ENCODE peak calls at places on chromosomes 4 and X, in four cellular contexts. One of them, this sample, is unnamed.
A peak's percentile ranks its signal among the peaks of the same experiment; 100 is the strongest.

GRCh38 chr4:123922847-123923246 is 526.3 kb downstream of the SPRY1 start:
- DNase-seq in occipital lobe: no peak
- DNase-seq in EH: peak; percentile 59
- DNase-seq in activated CD4-positive, alpha-beta T cell treated with anti-CD3 and anti-CD28 coated beads, Interleukin-2, amount 50 U/mL, for 24 hours: no peak
- DNase-seq in this sample: no peak

GRCh38 chr4:168666531-168666930 is 169.7 kb downstream of the PALLD start:
- DNase-seq in occipital lobe: no peak
- DNase-seq in activated CD4-positive, alpha-beta T cell treated with anti-CD3 and anti-CD28 coated beads, Interleukin-2, amount 50 U/mL, for 24 hours: no peak
- DNase-seq in EH: peak; percentile 90
- DNase-seq in this sample: no peak

GRCh38 chr4:139528377-139529005 is 27.5 kb downstream of the SETD7 start:
- DNase-seq in EH: peak; percentile 61
- DNase-seq in activated CD4-positive, alpha-beta T cell treated with anti-CD3 and anti-CD28 coated beads, Interleukin-2, amount 50 U/mL, for 24 hours: no peak
- DNase-seq in occipital lobe: no peak
- DNase-seq in this sample: no peak

GRCh38 chr4:16991455-16991854 is 93.0 kb upstream of the LDB2 start:
- DNase-seq in occipital lobe: no peak
- DNase-seq in activated CD4-positive, alpha-beta T cell treated with anti-CD3 and anti-CD28 coated beads, Interleukin-2, amount 50 U/mL, for 24 hours: no peak
- DNase-seq in EH: no peak
- DNase-seq in this sample: no peak

GRCh38 chr4:85724801-85725548 is 250.0 kb downstream of the ARHGAP24 start:
- DNase-seq in EH: no peak
- DNase-seq in occipital lobe: no peak
- DNase-seq in activated CD4-positive, alpha-beta T cell treated with anti-CD3 and anti-CD28 coated beads, Interleukin-2, amount 50 U/mL, for 24 hours: no peak
- DNase-seq in this sample: no peak

GRCh38 chrX:153944800-153945150 is 332 bp upstream of the RENBP start:
- DNase-seq in EH: no peak
- DNase-seq in occipital lobe: no peak
- DNase-seq in activated CD4-positive, alpha-beta T cell treated with anti-CD3 and anti-CD28 coated beads, Interleukin-2, amount 50 U/mL, for 24 hours: no peak
- DNase-seq in this sample: no peak

GRCh38 chr4:47349323-47349722 is 114.2 kb downstream of the COMMD8 start:
- DNase-seq in EH: peak; percentile 90
- DNase-seq in activated CD4-positive, alpha-beta T cell treated with anti-CD3 and anti-CD28 coated beads, Interleukin-2, amount 50 U/mL, for 24 hours: no peak
- DNase-seq in occipital lobe: no peak
- DNase-seq in this sample: no peak

GRCh38 chr4:26896636-26897035 is 36.0 kb downstream of the STIM2 start:
- DNase-seq in occipital lobe: no peak
- DNase-seq in activated CD4-positive, alpha-beta T cell treated with anti-CD3 and anti-CD28 coated beads, Interleukin-2, amount 50 U/mL, for 24 hours: no peak
- DNase-seq in EH: peak; percentile 47
- DNase-seq in this sample: no peak

GRCh38 chrX:107123750-107124149 is 5.1 kb upstream of the RBM41 start:
- DNase-seq in activated CD4-positive, alpha-beta T cell treated with anti-CD3 and anti-CD28 coated beads, Interleukin-2, amount 50 U/mL, for 24 hours: no peak
- DNase-seq in occipital lobe: no peak
- DNase-seq in EH: no peak
- DNase-seq in this sample: no peak

GRCh38 chr4:141705747-141706377 is 69.5 kb downstream of the IL15 start:
- DNase-seq in activated CD4-positive, alpha-beta T cell treated with anti-CD3 and anti-CD28 coated beads, Interleukin-2, amount 50 U/mL, for 24 hours: no peak
- DNase-seq in EH: no peak
- DNase-seq in occipital lobe: no peak
- DNase-seq in this sample: no peak

GRCh38 chr4:23084559-23085248 is 392.0 kb downstream of the GBA3 start:
- DNase-seq in EH: peak; percentile 26
- DNase-seq in activated CD4-positive, alpha-beta T cell treated with anti-CD3 and anti-CD28 coated beads, Interleukin-2, amount 50 U/mL, for 24 hours: no peak
- DNase-seq in occipital lobe: no peak
- DNase-seq in this sample: no peak

GRCh38 chr4:160233141-160233540 is 1130.3 kb downstream of the RAPGEF2 start:
- DNase-seq in occipital lobe: no peak
- DNase-seq in activated CD4-positive, alpha-beta T cell treated with anti-CD3 and anti-CD28 coated beads, Interleukin-2, amount 50 U/mL, for 24 hours: no peak
- DNase-seq in EH: no peak
- DNase-seq in this sample: no peak

GRCh38 chrX:119757979-119758681 is at the start of gene SOWAHD:
- DNase-seq in occipital lobe: no peak
- DNase-seq in activated CD4-positive, alpha-beta T cell treated with anti-CD3 and anti-CD28 coated beads, Interleukin-2, amount 50 U/mL, for 24 hours: no peak
- DNase-seq in EH: peak; percentile 44
- DNase-seq in this sample: peak; percentile 24

GRCh38 chr4:74659576-74660411 is 134.5 kb downstream of the BTC start:
- DNase-seq in EH: peak; percentile 98
- DNase-seq in activated CD4-positive, alpha-beta T cell treated with anti-CD3 and anti-CD28 coated beads, Interleukin-2, amount 50 U/mL, for 24 hours: no peak
- DNase-seq in occipital lobe: no peak
- DNase-seq in this sample: no peak

GRCh38 chrX:110146521-110146920 is 143.6 kb downstream of the TMEM164 start:
- DNase-seq in occipital lobe: no peak
- DNase-seq in activated CD4-positive, alpha-beta T cell treated with anti-CD3 and anti-CD28 coated beads, Interleukin-2, amount 50 U/mL, for 24 hours: peak; percentile 7
- DNase-seq in EH: peak; percentile 55
- DNase-seq in this sample: no peak

GRCh38 chr4:61333490-61333889 is 133.4 kb downstream of the ADGRL3 start:
- DNase-seq in occipital lobe: no peak
- DNase-seq in activated CD4-positive, alpha-beta T cell treated with anti-CD3 and anti-CD28 coated beads, Interleukin-2, amount 50 U/mL, for 24 hours: no peak
- DNase-seq in EH: no peak
- DNase-seq in this sample: no peak

GRCh38 chr4:146401274-146401673 is 120.5 kb downstream of the SLC10A7 start:
- DNase-seq in activated CD4-positive, alpha-beta T cell treated with anti-CD3 and anti-CD28 coated beads, Interleukin-2, amount 50 U/mL, for 24 hours: no peak
- DNase-seq in occipital lobe: no peak
- DNase-seq in EH: no peak
- DNase-seq in this sample: no peak